ENCODE peak calls at places on chromosomes 3 and 15, in four cellular contexts. P is ACHN, O is upper lobe of left lung, J is occipital lobe. W is an unnamed sample.

GRCh38 chr3:15263926-15264325 is 57.9 kb downstream of the CAPN7 start:
- DNase-seq in P (no peak), O (no peak), J (no peak), W (no peak)

GRCh38 chr15:100635406-100636071 is 33.1 kb downstream of the ASB7 start:
- DNase-seq in P (no peak), O (no peak), J (no peak), W (no peak)

GRCh38 chr3:195773956-195774537 is 37.7 kb downstream of the MUC4 start:
- DNase-seq in P (no peak), O (no peak), J (no peak), W (no peak)

GRCh38 chr3:194043516-194043915 is 92.4 kb upstream of the HES1 start:
- DNase-seq in P (peak; percentile 8), O (no peak), J (no peak), W (no peak)

GRCh38 chr3:150150633-150151032 is 179.9 kb upstream of the PFN2 start:
- DNase-seq in P (no peak), O (no peak), J (no peak), W (no peak)

GRCh38 chr3:180523040-180523439 is 78.9 kb upstream of the TTC14 start:
- DNase-seq in P (no peak), O (no peak), J (no peak), W (no peak)

GRCh38 chr3:61157414-61157813 is 93.8 kb downstream of the FHIT start:
- DNase-seq in P (no peak), O (no peak), J (no peak), W (no peak)

GRCh38 chr15:83170474-83171165 is 37.0 kb downstream of the HDGFL3 start:
- DNase-seq in P (no peak), O (no peak), J (no peak), W (no peak)